ENCODE peak calls at places on chromosomes 3 and 15, in five cellular contexts. One of them, this sample, is unnamed.

GRCh38 chr3:80190051-80190450 is 422.3 kb upstream of the ROBO1 start:
- DNase-seq in C1 segment of cervical spinal cord: no peak
- DNase-seq in stimulated activated naive B cell treated with anti-CD40 and anti-IgM and Interleukin-4, amounts not matched to agents 10 μg/mL and 1 μg/mL and 100 μg/mL, for 72 hours: no peak
- DNase-seq in AG20443: no peak
- DNase-seq in stimulated activated CD8-positive, alpha-beta memory T cell treated with anti-CD3 and anti-CD28 coated beads, Interleukin-15, amount 100 ng/mL, for 1 hour: no peak
- DNase-seq in this sample: peak

GRCh38 chr3:125302932-125303331 is 72.2 kb downstream of the ZNF148 start:
- DNase-seq in C1 segment of cervical spinal cord: no peak
- DNase-seq in stimulated activated naive B cell treated with anti-CD40 and anti-IgM and Interleukin-4, amounts not matched to agents 10 μg/mL and 1 μg/mL and 100 μg/mL, for 72 hours: no peak
- DNase-seq in AG20443: no peak
- DNase-seq in stimulated activated CD8-positive, alpha-beta memory T cell treated with anti-CD3 and anti-CD28 coated beads, Interleukin-15, amount 100 ng/mL, for 1 hour: no peak
- DNase-seq in this sample: no peak

GRCh38 chr15:66369773-66370651 is 13.5 kb upstream of the TIPIN start:
- DNase-seq in C1 segment of cervical spinal cord: no peak
- DNase-seq in stimulated activated naive B cell treated with anti-CD40 and anti-IgM and Interleukin-4, amounts not matched to agents 10 μg/mL and 1 μg/mL and 100 μg/mL, for 72 hours: no peak
- DNase-seq in AG20443: peak
- DNase-seq in stimulated activated CD8-positive, alpha-beta memory T cell treated with anti-CD3 and anti-CD28 coated beads, Interleukin-15, amount 100 ng/mL, for 1 hour: no peak
- DNase-seq in this sample: no peak

GRCh38 chr3:157844770-157845522 is 261.3 kb downstream of the SHOX2 start:
- DNase-seq in C1 segment of cervical spinal cord: no peak
- DNase-seq in stimulated activated naive B cell treated with anti-CD40 and anti-IgM and Interleukin-4, amounts not matched to agents 10 μg/mL and 1 μg/mL and 100 μg/mL, for 72 hours: no peak
- DNase-seq in AG20443: no peak
- DNase-seq in stimulated activated CD8-positive, alpha-beta memory T cell treated with anti-CD3 and anti-CD28 coated beads, Interleukin-15, amount 100 ng/mL, for 1 hour: no peak
- DNase-seq in this sample: peak

GRCh38 chr3:32198011-32198410 is 40.5 kb upstream of the CMTM8 start:
- DNase-seq in C1 segment of cervical spinal cord: no peak
- DNase-seq in stimulated activated naive B cell treated with anti-CD40 and anti-IgM and Interleukin-4, amounts not matched to agents 10 μg/mL and 1 μg/mL and 100 μg/mL, for 72 hours: no peak
- DNase-seq in AG20443: no peak
- DNase-seq in stimulated activated CD8-positive, alpha-beta memory T cell treated with anti-CD3 and anti-CD28 coated beads, Interleukin-15, amount 100 ng/mL, for 1 hour: no peak
- DNase-seq in this sample: no peak

GRCh38 chr15:74208901-74209559 is 6.4 kb upstream of the STRA6 start:
- DNase-seq in C1 segment of cervical spinal cord: no peak
- DNase-seq in stimulated activated naive B cell treated with anti-CD40 and anti-IgM and Interleukin-4, amounts not matched to agents 10 μg/mL and 1 μg/mL and 100 μg/mL, for 72 hours: no peak
- DNase-seq in AG20443: peak
- DNase-seq in stimulated activated CD8-positive, alpha-beta memory T cell treated with anti-CD3 and anti-CD28 coated beads, Interleukin-15, amount 100 ng/mL, for 1 hour: no peak
- DNase-seq in this sample: peak

GRCh38 chr3:25665646-25666136 is 984 bp upstream of the TOP2B start:
- DNase-seq in C1 segment of cervical spinal cord: no peak
- DNase-seq in stimulated activated naive B cell treated with anti-CD40 and anti-IgM and Interleukin-4, amounts not matched to agents 10 μg/mL and 1 μg/mL and 100 μg/mL, for 72 hours: no peak
- DNase-seq in AG20443: no peak
- DNase-seq in stimulated activated CD8-positive, alpha-beta memory T cell treated with anti-CD3 and anti-CD28 coated beads, Interleukin-15, amount 100 ng/mL, for 1 hour: no peak
- DNase-seq in this sample: no peak

GRCh38 chr3:17741621-17742091 is 775 bp downstream of the TBC1D5 start:
- DNase-seq in C1 segment of cervical spinal cord: no peak
- DNase-seq in stimulated activated naive B cell treated with anti-CD40 and anti-IgM and Interleukin-4, amounts not matched to agents 10 μg/mL and 1 μg/mL and 100 μg/mL, for 72 hours: no peak
- DNase-seq in AG20443: no peak
- DNase-seq in stimulated activated CD8-positive, alpha-beta memory T cell treated with anti-CD3 and anti-CD28 coated beads, Interleukin-15, amount 100 ng/mL, for 1 hour: no peak
- DNase-seq in this sample: no peak

GRCh38 chr15:100241572-100242479 is 99.9 kb downstream of the ADAMTS17 start:
- DNase-seq in C1 segment of cervical spinal cord: no peak
- DNase-seq in stimulated activated naive B cell treated with anti-CD40 and anti-IgM and Interleukin-4, amounts not matched to agents 10 μg/mL and 1 μg/mL and 100 μg/mL, for 72 hours: no peak
- DNase-seq in AG20443: no peak
- DNase-seq in stimulated activated CD8-positive, alpha-beta memory T cell treated with anti-CD3 and anti-CD28 coated beads, Interleukin-15, amount 100 ng/mL, for 1 hour: no peak
- DNase-seq in this sample: no peak

GRCh38 chr15:71128939-71129562 is 13.8 kb downstream of the THSD4 start:
- DNase-seq in C1 segment of cervical spinal cord: no peak
- DNase-seq in stimulated activated naive B cell treated with anti-CD40 and anti-IgM and Interleukin-4, amounts not matched to agents 10 μg/mL and 1 μg/mL and 100 μg/mL, for 72 hours: no peak
- DNase-seq in AG20443: no peak
- DNase-seq in stimulated activated CD8-positive, alpha-beta memory T cell treated with anti-CD3 and anti-CD28 coated beads, Interleukin-15, amount 100 ng/mL, for 1 hour: no peak
- DNase-seq in this sample: no peak

GRCh38 chr3:9669720-9670432 is 20.6 kb downstream of the MTMR14 start:
- DNase-seq in C1 segment of cervical spinal cord: no peak
- DNase-seq in stimulated activated naive B cell treated with anti-CD40 and anti-IgM and Interleukin-4, amounts not matched to agents 10 μg/mL and 1 μg/mL and 100 μg/mL, for 72 hours: no peak
- DNase-seq in AG20443: peak
- DNase-seq in stimulated activated CD8-positive, alpha-beta memory T cell treated with anti-CD3 and anti-CD28 coated beads, Interleukin-15, amount 100 ng/mL, for 1 hour: no peak
- DNase-seq in this sample: peak

GRCh38 chr3:56421205-56421604 is 47.1 kb downstream of the ERC2 start:
- DNase-seq in C1 segment of cervical spinal cord: no peak
- DNase-seq in stimulated activated naive B cell treated with anti-CD40 and anti-IgM and Interleukin-4, amounts not matched to agents 10 μg/mL and 1 μg/mL and 100 μg/mL, for 72 hours: no peak
- DNase-seq in AG20443: no peak
- DNase-seq in stimulated activated CD8-positive, alpha-beta memory T cell treated with anti-CD3 and anti-CD28 coated beads, Interleukin-15, amount 100 ng/mL, for 1 hour: no peak
- DNase-seq in this sample: no peak

GRCh38 chr3:192130534-192131132 is 596.7 kb downstream of the FGF12 start:
- DNase-seq in C1 segment of cervical spinal cord: peak
- DNase-seq in stimulated activated naive B cell treated with anti-CD40 and anti-IgM and Interleukin-4, amounts not matched to agents 10 μg/mL and 1 μg/mL and 100 μg/mL, for 72 hours: no peak
- DNase-seq in AG20443: peak
- DNase-seq in stimulated activated CD8-positive, alpha-beta memory T cell treated with anti-CD3 and anti-CD28 coated beads, Interleukin-15, amount 100 ng/mL, for 1 hour: no peak
- DNase-seq in this sample: peak

GRCh38 chr15:71440479-71441071 is 325.3 kb downstream of the THSD4 start:
- DNase-seq in C1 segment of cervical spinal cord: no peak
- DNase-seq in stimulated activated naive B cell treated with anti-CD40 and anti-IgM and Interleukin-4, amounts not matched to agents 10 μg/mL and 1 μg/mL and 100 μg/mL, for 72 hours: no peak
- DNase-seq in AG20443: peak
- DNase-seq in stimulated activated CD8-positive, alpha-beta memory T cell treated with anti-CD3 and anti-CD28 coated beads, Interleukin-15, amount 100 ng/mL, for 1 hour: no peak
- DNase-seq in this sample: peak

GRCh38 chr15:31067890-31068603 is 33.5 kb downstream of the TRPM1 start:
- DNase-seq in C1 segment of cervical spinal cord: no peak
- DNase-seq in stimulated activated naive B cell treated with anti-CD40 and anti-IgM and Interleukin-4, amounts not matched to agents 10 μg/mL and 1 μg/mL and 100 μg/mL, for 72 hours: no peak
- DNase-seq in AG20443: no peak
- DNase-seq in stimulated activated CD8-positive, alpha-beta memory T cell treated with anti-CD3 and anti-CD28 coated beads, Interleukin-15, amount 100 ng/mL, for 1 hour: no peak
- DNase-seq in this sample: no peak

GRCh38 chr15:79549196-79549595 is 117.1 kb downstream of the MINAR1 start:
- DNase-seq in C1 segment of cervical spinal cord: no peak
- DNase-seq in stimulated activated naive B cell treated with anti-CD40 and anti-IgM and Interleukin-4, amounts not matched to agents 10 μg/mL and 1 μg/mL and 100 μg/mL, for 72 hours: no peak
- DNase-seq in AG20443: no peak
- DNase-seq in stimulated activated CD8-positive, alpha-beta memory T cell treated with anti-CD3 and anti-CD28 coated beads, Interleukin-15, amount 100 ng/mL, for 1 hour: no peak
- DNase-seq in this sample: no peak

GRCh38 chr15:48447657-48448056 is 116.4 kb downstream of the DUT start:
- DNase-seq in C1 segment of cervical spinal cord: no peak
- DNase-seq in stimulated activated naive B cell treated with anti-CD40 and anti-IgM and Interleukin-4, amounts not matched to agents 10 μg/mL and 1 μg/mL and 100 μg/mL, for 72 hours: no peak
- DNase-seq in AG20443: peak
- DNase-seq in stimulated activated CD8-positive, alpha-beta memory T cell treated with anti-CD3 and anti-CD28 coated beads, Interleukin-15, amount 100 ng/mL, for 1 hour: no peak
- DNase-seq in this sample: peak

GRCh38 chr3:127078626-127079025 is 95.7 kb downstream of the PLXNA1 start:
- DNase-seq in C1 segment of cervical spinal cord: no peak
- DNase-seq in stimulated activated naive B cell treated with anti-CD40 and anti-IgM and Interleukin-4, amounts not matched to agents 10 μg/mL and 1 μg/mL and 100 μg/mL, for 72 hours: no peak
- DNase-seq in AG20443: no peak
- DNase-seq in stimulated activated CD8-positive, alpha-beta memory T cell treated with anti-CD3 and anti-CD28 coated beads, Interleukin-15, amount 100 ng/mL, for 1 hour: no peak
- DNase-seq in this sample: no peak

GRCh38 chr3:45929042-45929679 is 14.1 kb upstream of the CXCR6 start:
- DNase-seq in C1 segment of cervical spinal cord: peak
- DNase-seq in stimulated activated naive B cell treated with anti-CD40 and anti-IgM and Interleukin-4, amounts not matched to agents 10 μg/mL and 1 μg/mL and 100 μg/mL, for 72 hours: peak
- DNase-seq in AG20443: peak
- DNase-seq in stimulated activated CD8-positive, alpha-beta memory T cell treated with anti-CD3 and anti-CD28 coated beads, Interleukin-15, amount 100 ng/mL, for 1 hour: peak
- DNase-seq in this sample: peak

GRCh38 chr15:62085740-62086139 is 19.0 kb downstream of the C2CD4A start:
- DNase-seq in C1 segment of cervical spinal cord: no peak
- DNase-seq in stimulated activated naive B cell treated with anti-CD40 and anti-IgM and Interleukin-4, amounts not matched to agents 10 μg/mL and 1 μg/mL and 100 μg/mL, for 72 hours: no peak
- DNase-seq in AG20443: no peak
- DNase-seq in stimulated activated CD8-positive, alpha-beta memory T cell treated with anti-CD3 and anti-CD28 coated beads, Interleukin-15, amount 100 ng/mL, for 1 hour: no peak
- DNase-seq in this sample: no peak